ENCODE peak calls at places on chromosome 13, in four cellular contexts. V is stimulated activated CD8-positive, alpha-beta memory T cell treated with anti-CD3 and anti-CD28 coated beads, Interleukin-4, amount 100 ng/mL, for 24 hours; R is NAMALWA; S is SIG-M5. B is an unnamed sample.

GRCh38 chr13:102440259-102440936 is 38.5 kb upstream of the FGF14 start:
- DNase-seq in R (no peak), V (no peak), S (no peak), B (no peak)

GRCh38 chr13:99802416-99802815 is 169.2 kb downstream of the ZIC5 start:
- DNase-seq in S (no peak), V (no peak), R (no peak), B (no peak)

GRCh38 chr13:26811636-26812035 is 51.0 kb upstream of the GPR12 start:
- DNase-seq in V (no peak), S (no peak), R (no peak), B (no peak)

GRCh38 chr13:59176775-59177174 is 987.0 kb downstream of the DIAPH3 start:
- DNase-seq in R (peak), S (no peak), V (no peak), B (peak)

GRCh38 chr13:106143930-106144709 is 391.3 kb downstream of the EFNB2 start:
- DNase-seq in V (no peak), R (no peak), S (no peak), B (peak)

GRCh38 chr13:48194392-48194754 is 38.6 kb upstream of the ITM2B start:
- DNase-seq in V (no peak), S (no peak), R (peak), B (no peak)

GRCh38 chr13:97281028-97281427 is 58.9 kb downstream of the MBNL2 start:
- DNase-seq in R (no peak), V (no peak), S (no peak), B (no peak)

GRCh38 chr13:41825691-41826090 is 135.2 kb downstream of the VWA8 start:
- DNase-seq in V (no peak), S (no peak), R (no peak), B (no peak)

GRCh38 chr13:41356788-41357187 is 45.7 kb downstream of the NAA16 start:
- DNase-seq in R (no peak), S (no peak), V (no peak), B (no peak)

GRCh38 chr13:98576215-98576945 is 527 bp downstream of the STK24 start:
- DNase-seq in V (peak), S (no peak), R (peak), B (peak)

B was measured in ELF-1.